ENCODE peak calls at places on chromosomes 1 and 21, in four cellular contexts. K is H1, T is K562, P is GM12878. D is an unnamed sample.

GRCh38 chr1:85203573-85204169 is 2.9 kb upstream of the SYDE2 start:
- DNase-seq in T (no peak), K (no peak), P (no peak), D (peak)

GRCh38 chr1:118486213-118486612 is 301.2 kb upstream of the SPAG17 start:
- DNase-seq in K (no peak), P (no peak), T (no peak), D (no peak)

GRCh38 chr1:183676515-183677189 is 23.5 kb upstream of the APOBEC4 start:
- DNase-seq in K (no peak), P (no peak), T (no peak), D (peak)

GRCh38 chr1:27979151-27979858 is 19.5 kb downstream of the XKR8 start:
- DNase-seq in T (peak), K (no peak), P (peak), D (peak)

GRCh38 chr1:85554630-85555327 is 25.8 kb upstream of the CCN1 start:
- DNase-seq in K (no peak), P (no peak), T (no peak), D (peak)

GRCh38 chr1:170214117-170214979 is 68.6 kb downstream of the NTMT2 start:
- DNase-seq in T (no peak), K (no peak), P (peak), D (peak)

GRCh38 chr1:238675241-238675640 is 711.1 kb upstream of the CHRM3 start:
- DNase-seq in P (no peak), K (no peak), T (no peak), D (no peak)

GRCh38 chr1:224828691-224829090 is 100.8 kb upstream of the DNAH14 start:
- DNase-seq in T (no peak), K (no peak), P (no peak), D (peak)

GRCh38 chr1:233085566-233085965 is 135.2 kb downstream of the NTPCR start:
- DNase-seq in P (no peak), K (no peak), T (no peak), D (peak)

GRCh38 chr1:101200513-101200912 is 36.3 kb upstream of the S1PR1 start:
- DNase-seq in P (no peak), K (no peak), T (no peak), D (peak)

GRCh38 chr1:51469518-51469917 is 49.5 kb downstream of the EPS15 start:
- DNase-seq in P (no peak), T (peak), K (no peak), D (no peak)

GRCh38 chr1:116572771-116573170 is 1.9 kb upstream of the CD58 start:
- DNase-seq in T (no peak), P (no peak), K (no peak), D (no peak)

GRCh38 chr1:40820911-40821693 is 37.5 kb downstream of the KCNQ4 start:
- DNase-seq in K (no peak), P (no peak), T (peak), D (no peak)

GRCh38 chr1:184716158-184716557 is 38.5 kb downstream of the EDEM3 start:
- DNase-seq in K (no peak), P (no peak), T (no peak), D (peak)

GRCh38 chr1:26833432-26834405 is 7.2 kb downstream of the ZDHHC18 start:
- DNase-seq in P (peak), T (no peak), K (no peak), D (no peak)

GRCh38 chr21:21366277-21366676 is 368.1 kb downstream of the NCAM2 start:
- DNase-seq in P (no peak), K (no peak), T (no peak), D (no peak)

GRCh38 chr1:217029311-217030157 is 306.3 kb upstream of the ESRRG start:
- DNase-seq in T (no peak), P (no peak), K (no peak), D (peak)

GRCh38 chr1:80982831-80983230 is 817.9 kb upstream of the ADGRL2 start:
- DNase-seq in K (no peak), P (no peak), T (no peak), D (no peak)

GRCh38 chr1:216535059-216535458 is 111.8 kb upstream of the USH2A start:
- DNase-seq in T (no peak), P (no peak), K (no peak), D (peak)

GRCh38 chr1:204443871-204444581 is 32.4 kb upstream of the PPP1R15B start:
- DNase-seq in T (peak), K (no peak), P (no peak), D (no peak)

GRCh38 chr1:230284891-230285290 is 141.2 kb downstream of the PGBD5 start:
- DNase-seq in T (no peak), K (no peak), P (no peak), D (no peak)

GRCh38 chr1:201999625-202000238 is 10.7 kb upstream of the ELF3 start:
- DNase-seq in P (no peak), T (peak), K (no peak), D (peak)

GRCh38 chr1:241611063-241611462 is 29.1 kb downstream of the CHML start:
- DNase-seq in K (no peak), P (no peak), T (peak), D (peak)

GRCh38 chr1:17211377-17211776 is 6.4 kb downstream of the PADI1 start:
- DNase-seq in K (no peak), T (no peak), P (no peak), D (no peak)

GRCh38 chr1:39328722-39329121 is 124.2 kb downstream of the MACF1 start:
- DNase-seq in K (no peak), T (no peak), P (no peak), D (no peak)

GRCh38 chr1:161199506-161200119 is 759 bp upstream of the ADAMTS4 start:
- DNase-seq in T (no peak), P (no peak), K (no peak), D (no peak)

GRCh38 chr1:37558411-37558810 is 1.7 kb downstream of the DNALI1 start:
- DNase-seq in P (no peak), K (no peak), T (no peak), D (no peak)

GRCh38 chr1:48492392-48492791 is 20.4 kb upstream of the SPATA6 start:
- DNase-seq in T (no peak), K (no peak), P (no peak), D (no peak)

GRCh38 chr1:192133350-192133950 is 24.8 kb upstream of the RGS18 start:
- DNase-seq in K (no peak), P (no peak), T (no peak), D (peak)

GRCh38 chr1:153612755-153613331 is at the start of gene S100A16:
- DNase-seq in P (no peak), T (no peak), K (peak), D (peak)

GRCh38 chr1:214902636-214903320 is 179.8 kb upstream of the KCNK2 start:
- DNase-seq in K (no peak), P (no peak), T (no peak), D (peak)

GRCh38 chr1:85465099-85465790 is at the start of gene DDAH1:
- DNase-seq in P (no peak), T (no peak), K (peak), D (peak)

GRCh38 chr1:29453502-29454240 is 217.3 kb downstream of the PTPRU start:
- DNase-seq in T (peak), P (no peak), K (peak), D (peak)

DNA sequence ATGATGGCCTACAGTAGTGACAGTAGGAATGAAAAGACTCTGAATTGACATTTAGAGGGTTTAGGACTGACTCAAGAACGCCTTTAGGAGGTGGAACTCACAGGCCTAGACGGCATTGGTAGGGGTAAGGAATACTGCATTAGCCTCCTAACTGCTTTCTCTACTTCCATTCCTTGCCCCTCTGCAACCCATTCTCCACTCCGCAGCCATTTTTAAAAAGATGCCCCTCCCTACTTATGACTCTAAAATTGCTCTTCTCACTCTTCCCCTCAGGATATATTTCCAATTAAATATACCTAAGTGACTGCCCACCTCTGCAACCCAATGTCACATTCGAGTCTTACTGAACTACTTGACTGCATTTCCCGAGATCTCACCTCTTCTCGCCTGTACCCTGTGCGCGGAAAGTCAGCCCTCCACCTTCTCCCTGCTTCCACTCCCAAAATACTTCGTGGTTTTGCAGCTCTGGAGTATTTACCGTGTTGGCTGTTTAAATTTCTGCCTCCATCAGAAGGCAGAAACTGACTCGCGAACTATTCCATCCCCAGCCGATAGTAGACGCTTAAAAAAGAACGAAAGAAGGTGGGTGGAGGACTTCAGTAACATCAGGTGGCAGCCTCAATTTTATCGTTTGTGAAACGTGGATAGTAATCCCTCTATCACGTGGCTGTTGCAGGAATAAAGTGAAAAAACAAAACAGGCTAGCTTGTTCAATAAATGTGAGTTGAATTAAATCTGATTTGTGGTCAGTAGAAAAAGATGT is 1.1 kb upstream of the YBX1 start:
- DNase-seq in T (peak), P (no peak), K (no peak), D (no peak)
- TF ChIP-seq CHD1 in T (peak), P (no peak), K (peak), D (no peak)

GRCh38 chr1:19189270-19189669 is 20.8 kb downstream of the UBR4 start:
- DNase-seq in K (no peak), T (no peak), P (no peak), D (no peak)
- TF ChIP-seq CHD1 in K (no peak), T (no peak), P (no peak), D (no peak)

GRCh38 chr1:21139601-21140000 is 37.1 kb downstream of the EIF4G3 start:
- DNase-seq in P (no peak), T (peak), K (no peak), D (no peak)
- TF ChIP-seq CHD1 in P (no peak), T (no peak), K (no peak), D (no peak)

GRCh38 chr1:92538413-92539061 is 51.8 kb upstream of the GFI1 start:
- DNase-seq in P (peak), K (no peak), T (no peak), D (peak)

GRCh38 chr1:92538048-92538412 is 51.3 kb upstream of the GFI1 start:
- DNase-seq in K (no peak), T (no peak), P (peak), D (peak)

GRCh38 chr1:92537333-92537884 is 50.7 kb upstream of the GFI1 start:
- DNase-seq in P (no peak), T (no peak), K (no peak), D (no peak)

GRCh38 chr1:92536593-92537332 is 50.0 kb upstream of the GFI1 start:
- DNase-seq in P (peak), T (peak), K (no peak), D (peak)
- TF ChIP-seq CHD1 in P (no peak), T (no peak), K (no peak), D (no peak)

DNA sequence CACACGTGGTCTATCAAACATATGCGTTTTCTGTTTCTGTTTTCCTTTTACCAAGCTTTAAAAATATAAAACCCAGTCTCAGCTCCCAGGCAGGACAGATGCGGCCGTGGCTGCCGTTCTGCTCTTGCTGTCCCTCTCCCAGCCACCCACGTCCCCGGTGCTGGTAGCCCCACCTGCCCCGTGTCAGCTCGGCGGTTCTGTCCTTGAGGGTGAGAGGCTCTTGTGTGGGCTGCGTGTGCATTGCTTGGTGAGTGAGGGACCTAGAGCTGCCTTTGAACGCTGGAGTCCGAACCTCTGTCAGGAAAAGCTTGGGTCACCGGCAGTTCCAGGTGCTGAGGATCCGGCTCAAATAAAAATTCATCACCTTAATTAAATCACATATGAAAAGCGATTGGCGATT is 4.4 kb downstream of the RER1 start:
- DNase-seq in T (no peak), K (no peak), P (no peak), D (no peak)
- TF ChIP-seq CHD1 in T (no peak), K (no peak), P (no peak), D (no peak)

GRCh38 chr1:7491089-7491817 is 279.8 kb upstream of the VAMP3 start:
- DNase-seq in T (no peak), K (no peak), P (no peak), D (peak)
- TF ChIP-seq CHD1 in T (no peak), K (no peak), P (no peak), D (no peak)

GRCh38 chr21:32770514-32771133 is 931 bp downstream of the PAXBP1 start:
- DNase-seq in P (no peak), T (peak), K (no peak), D (peak)

GRCh38 chr21:32772281-32773047 is 909 bp upstream of the PAXBP1 start:
- DNase-seq in P (peak), T (peak), K (no peak), D (peak)

GRCh38 chr21:32776743-32777142 is 5.2 kb upstream of the PAXBP1 start:
- DNase-seq in T (no peak), K (no peak), P (no peak), D (no peak)

GRCh38 chr21:32768530-32768929 is 3.0 kb downstream of the PAXBP1 start:
- DNase-seq in P (no peak), T (no peak), K (no peak), D (peak)

GRCh38 chr21:32771134-32771523 is 426 bp downstream of the PAXBP1 start:
- DNase-seq in P (no peak), T (peak), K (peak), D (peak)
- TF ChIP-seq CHD1 in P (no peak), T (no peak), K (no peak), D (no peak)

GRCh38 chr21:45593162-45594022 is 50.1 kb upstream of the PCBP3 start:
- DNase-seq in T (peak), K (no peak), P (peak), D (no peak)
- TF ChIP-seq CHD1 in T (peak), K (no peak), P (no peak), D (no peak)

GRCh38 chr1:219885680-219886079 is 42.7 kb downstream of the SLC30A10 start:
- DNase-seq in T (no peak), K (no peak), P (no peak), D (no peak)

GRCh38 chr1:219882755-219883154 is 45.6 kb downstream of the SLC30A10 start:
- DNase-seq in T (no peak), P (no peak), K (no peak), D (no peak)

GRCh38 chr1:219882116-219882515 is 46.2 kb downstream of the SLC30A10 start:
- DNase-seq in K (no peak), T (no peak), P (no peak), D (no peak)

GRCh38 chr1:219880765-219881457 is 47.4 kb downstream of the SLC30A10 start:
- DNase-seq in K (no peak), P (no peak), T (peak), D (no peak)

GRCh38 chr1:219883400-219884332 is 44.7 kb downstream of the SLC30A10 start:
- DNase-seq in P (no peak), K (no peak), T (peak), D (no peak)
- TF ChIP-seq CHD1 in P (no peak), K (no peak), T (no peak), D (no peak)

DNA sequence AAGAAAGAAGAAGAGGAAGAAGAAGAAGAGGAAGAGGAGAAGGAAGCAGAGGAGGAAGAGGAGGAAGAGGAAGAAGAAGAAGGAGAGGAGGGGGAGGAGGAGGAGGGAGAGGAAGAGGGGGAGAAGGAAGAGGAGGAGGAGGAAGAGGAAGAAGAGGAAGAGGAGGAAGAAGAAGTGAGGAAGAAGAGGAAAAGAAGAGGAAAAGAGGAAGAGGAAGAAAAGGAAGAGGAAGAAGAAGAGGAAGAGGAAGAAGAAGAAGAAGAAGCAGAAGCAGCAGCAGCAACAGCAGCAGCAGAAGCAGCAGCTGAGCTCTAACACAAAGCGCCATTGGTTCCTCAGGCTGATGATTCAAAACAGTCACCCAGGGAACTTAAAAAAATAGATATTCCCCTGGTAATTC is 34.0 kb downstream of the DNAI4 start:
- DNase-seq in P (no peak), T (no peak), K (no peak), D (no peak)
- TF ChIP-seq CHD1 in P (no peak), T (no peak), K (no peak), D (no peak)

D was measured in IMR-90.